ENCODE peak calls at places on chromosomes 5 and 9, in four cellular contexts. L, Z, N and S are unnamed samples.

GRCh38 chr9:13330396-13331004 is 51.0 kb upstream of the MPDZ start:
- DNase-seq in Z (no peak), N (no peak), L (no peak), S (peak)

GRCh38 chr9:801399-802071 is 40.0 kb upstream of the DMRT1 start:
- DNase-seq in Z (no peak), L (no peak), N (no peak), S (no peak)

GRCh38 chr9:22731786-22732185 is 285.2 kb downstream of the DMRTA1 start:
- DNase-seq in L (no peak), Z (no peak), N (no peak), S (no peak)

GRCh38 chr5:18334949-18335348 is 700.7 kb downstream of the TAF11L14 start:
- DNase-seq in Z (no peak), N (no peak), L (no peak), S (no peak)

GRCh38 chr9:37464426-37465248 is 613 bp downstream of the ZBTB5 start:
- DNase-seq in L (no peak), Z (peak), N (peak), S (peak)

GRCh38 chr5:77452351-77452750 is 39.8 kb downstream of the WDR41 start:
- DNase-seq in N (no peak), L (no peak), Z (no peak), S (no peak)

GRCh38 chr9:72477862-72478564 is 43.4 kb upstream of the TMC1 start:
- DNase-seq in Z (peak), L (no peak), N (peak), S (no peak)

GRCh38 chr9:3578786-3579185 is 53.0 kb upstream of the RFX3 start:
- DNase-seq in N (peak), L (no peak), Z (peak), S (no peak)

GRCh38 chr5:181133610-181134231 is 2.8 kb upstream of the OR2V1 start:
- DNase-seq in N (peak), Z (peak), L (no peak), S (peak)

GRCh38 chr5:115387816-115388215 is 91.4 kb upstream of the CCDC112 start:
- DNase-seq in L (no peak), N (no peak), Z (no peak), S (no peak)

GRCh38 chr9:84670106-84670800 is 724 bp downstream of the NTRK2 start:
- DNase-seq in Z (peak), L (peak), N (peak), S (peak)